ENCODE peak calls at places on chromosomes 6 and 20, in ten cellular contexts. L, G, V, Z, D, X, K, B, J and N are unnamed samples.

GRCh38 chr6:38326837-38327236 is 312.9 kb downstream of the BTBD9 start:
- DNase-seq in D (no peak), B (no peak), V (no peak), X (no peak), K (no peak), L (no peak), J (no peak), G (no peak), Z (no peak), N (no peak)

GRCh38 chr6:27129095-27129815 is 118.2 kb upstream of the PRSS16 start:
- DNase-seq in B (no peak), V (no peak), K (no peak), Z (no peak), X (peak; percentile 38), J (no peak), G (no peak), D (no peak), L (no peak), N (no peak)

GRCh38 chr20:61954276-61955021 is 111.2 kb downstream of the TAF4 start:
- DNase-seq in J (no peak), X (no peak), B (no peak), V (no peak), G (peak; percentile 62), Z (no peak), L (no peak), K (no peak), D (no peak), N (no peak)

GRCh38 chr6:169533656-169534421 is 168.0 kb downstream of the WDR27 start:
- DNase-seq in X (no peak), L (no peak), V (no peak), K (no peak), G (no peak), D (no peak), Z (no peak), B (no peak), J (no peak), N (no peak)

GRCh38 chr20:3970016-3970415 is 45.3 kb downstream of the RNF24 start:
- DNase-seq in X (no peak), V (no peak), G (no peak), Z (no peak), L (no peak), J (no peak), B (peak; percentile 31), D (no peak), K (no peak), N (no peak)

GRCh38 chr6:27592481-27593199 is 119.7 kb upstream of the ZNF184 start:
- DNase-seq in V (no peak), J (no peak), B (peak; percentile 43), Z (peak; percentile 47), X (peak; percentile 90), L (no peak), G (no peak), D (peak; percentile 90), K (no peak), N (no peak)

GRCh38 chr20:17809714-17810631 is 110.2 kb downstream of the BANF2 start:
- DNase-seq in B (no peak), D (no peak), V (no peak), X (peak; percentile 72), G (no peak), L (no peak), Z (peak; percentile 66), K (no peak), J (no peak), N (no peak)

GRCh38 chr6:4308354-4308753 is 173.0 kb upstream of the ECI2 start:
- DNase-seq in X (peak; percentile 36), D (no peak), Z (no peak), L (no peak), K (no peak), G (no peak), J (no peak), B (no peak), V (no peak), N (no peak)

GRCh38 chr6:154471609-154472362 is 38.7 kb downstream of the CNKSR3 start:
- DNase-seq in V (no peak), Z (no peak), K (no peak), B (no peak), G (no peak), J (no peak), L (no peak), X (no peak), D (no peak), N (no peak)

GRCh38 chr20:44022464-44022863 is 107.8 kb downstream of the TOX2 start:
- DNase-seq in X (no peak), K (no peak), B (no peak), G (no peak), Z (no peak), J (no peak), D (no peak), L (no peak), V (no peak), N (no peak)

DNA sequence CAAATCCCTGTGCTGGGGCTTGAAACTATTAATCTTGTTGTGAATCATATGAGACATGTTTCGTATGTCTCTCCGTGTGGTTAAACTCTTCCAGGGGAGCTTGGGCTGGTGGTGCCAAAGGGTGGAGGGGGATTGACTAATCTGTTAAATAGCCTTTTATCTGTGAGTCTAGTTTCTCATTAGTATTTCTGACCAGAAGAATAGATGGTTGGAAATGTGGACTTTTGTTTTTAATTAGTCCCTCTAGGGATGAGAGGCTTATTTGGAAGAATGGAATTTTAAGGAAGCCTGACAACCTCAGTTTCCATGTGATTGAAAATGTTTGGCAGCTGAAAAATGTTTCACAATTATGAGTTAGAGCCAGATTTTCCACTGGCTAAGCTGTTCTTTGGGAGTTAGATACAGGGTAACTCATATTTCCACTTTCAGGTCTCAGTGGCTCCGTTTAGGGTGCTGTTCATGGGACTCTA is 117.3 kb downstream of the BCKDHB start:
- DNase-seq in B (no peak), K (peak; percentile 25), D (no peak), J (no peak), V (peak; percentile 34), Z (no peak), X (no peak), G (no peak), L (no peak), N (no peak)
- H3K27ac ChIP-seq in B (no peak overlapping the region), K (no peak overlapping the region), D (no peak overlapping the region), J (no peak overlapping the region), V (no peak overlapping the region), Z (no peak overlapping the region), X (no peak overlapping the region), G (no peak overlapping the region), L (peak overlapping the region; percentile 4), N (no peak overlapping the region)

GRCh38 chr6:1096967-1097765 is 214.7 kb upstream of the FOXQ1 start:
- DNase-seq in D (no peak), V (no peak), K (no peak), J (no peak), L (no peak), X (no peak), B (no peak), Z (no peak), G (no peak), N (no peak)
- TF ChIP-seq CTCF in D (no peak), V (no peak), K (no peak), J (no peak), L (no peak), X (no peak), B (no peak), Z (no peak), G (no peak), N (no peak)

GRCh38 chr20:48011025-48011424 is 225.7 kb upstream of the SULF2 start:
- DNase-seq in L (no peak), Z (no peak), B (no peak), K (no peak), X (no peak), V (no peak), D (no peak), G (no peak), J (no peak), N (no peak)
- H3K27ac ChIP-seq in L (no peak overlapping the region), Z (no peak overlapping the region), B (no peak overlapping the region), K (no peak overlapping the region), X (no peak overlapping the region), V (no peak overlapping the region), D (no peak overlapping the region), G (no peak overlapping the region), J (no peak overlapping the region), N (no peak overlapping the region)

DNA sequence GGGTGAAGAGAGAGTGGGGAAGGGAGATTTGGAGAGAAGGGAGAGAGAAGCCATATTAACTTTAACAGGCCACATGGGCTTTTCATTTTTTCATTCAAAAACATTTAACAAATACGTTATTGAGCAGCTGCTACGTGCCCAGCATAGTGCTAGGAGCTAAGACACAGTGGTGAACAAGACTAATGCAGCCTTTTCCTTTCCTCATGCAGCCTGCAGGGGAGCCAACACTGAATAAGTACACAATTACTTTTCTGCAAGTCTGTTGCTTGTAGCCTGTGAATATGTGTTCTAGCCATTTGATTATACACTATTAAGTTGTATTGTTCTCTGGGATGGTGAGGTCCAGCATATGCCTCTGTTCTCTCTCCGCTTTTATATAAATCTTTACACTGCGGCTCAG is 1.9 kb upstream of the BLOC1S5 start:
- DNase-seq in K (no peak), L (no peak), G (no peak), D (peak; percentile 50), J (no peak), Z (no peak), V (no peak), B (no peak), X (no peak), N (no peak)
- TF ChIP-seq CTCF in K (no peak), L (no peak), G (no peak), D (peak; percentile 60), J (no peak), Z (no peak), V (no peak), B (no peak), X (no peak), N (no peak)

DNA sequence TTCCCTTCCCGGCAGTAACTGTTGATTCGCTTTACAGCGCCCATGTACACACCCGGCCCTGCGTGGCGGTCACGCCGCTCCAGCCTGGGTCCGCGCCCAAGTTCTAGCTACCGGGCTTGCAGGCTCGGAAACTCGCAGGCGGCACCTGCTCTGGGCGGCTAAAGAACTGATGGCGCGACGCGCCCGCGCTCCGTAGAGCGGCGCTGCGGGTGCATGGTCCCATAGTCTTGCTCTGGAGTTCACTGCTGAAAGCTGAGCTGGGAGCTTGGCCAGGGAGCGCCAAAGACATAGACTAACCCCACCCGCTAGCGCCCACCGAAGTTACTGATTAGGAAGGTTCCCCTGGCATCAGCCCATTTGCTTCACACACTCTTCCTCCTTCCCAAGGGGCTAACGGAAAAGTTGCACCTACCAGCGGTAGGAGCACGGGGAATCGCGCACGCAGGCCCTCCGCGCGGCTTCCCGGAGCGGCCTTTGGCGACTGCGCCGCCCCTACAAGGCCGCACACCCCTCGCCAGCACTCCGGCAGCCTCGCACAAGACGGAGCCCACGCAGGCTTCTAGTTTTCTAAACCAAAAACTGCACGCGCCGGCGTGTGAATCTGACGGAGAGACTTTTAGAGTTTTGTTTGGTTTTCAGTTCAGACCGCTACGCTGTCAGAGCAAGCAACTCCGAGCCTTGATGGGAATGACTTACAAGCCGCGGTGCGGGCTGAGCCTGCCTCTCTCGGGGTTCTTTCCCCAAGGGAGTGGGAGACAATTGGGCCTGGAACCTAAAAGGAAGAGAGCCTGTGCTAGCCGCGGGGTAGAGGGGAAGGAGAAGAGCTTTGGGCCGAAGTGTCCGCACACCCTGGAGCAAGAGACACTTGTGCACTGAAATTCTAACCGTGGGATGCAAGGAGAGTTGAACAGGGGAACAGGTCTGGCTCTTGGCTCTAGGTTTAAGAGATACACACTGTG is 994 bp upstream of the POU3F2 start:
- DNase-seq in J (no peak), L (no peak), V (no peak), Z (no peak), K (no peak), G (peak; percentile 79), X (peak; percentile 16), D (peak; percentile 84), B (no peak), N (no peak)
- H3K27ac ChIP-seq in J (no peak overlapping the region), L (peak overlapping the region; percentile 84), V (no peak overlapping the region), Z (no peak overlapping the region), K (no peak overlapping the region), G (no peak overlapping the region), X (no peak overlapping the region), D (peak overlapping the region; percentile 94), B (no peak overlapping the region), N (no peak overlapping the region)